ENCODE peak calls at places on chromosomes 6 and 20, in six cellular contexts. T, M, P, N, A and B are unnamed samples.

GRCh38 chr6:131013495-131013894 is 49.5 kb downstream of the EPB41L2 start:
- DNase-seq in T (no peak), M (no peak), P (no peak), N (peak), A (no peak), B (no peak)

GRCh38 chr6:47008397-47008763 is 33.8 kb downstream of the ADGRF1 start:
- DNase-seq in T (no peak), M (no peak), P (no peak), N (no peak), A (no peak), B (no peak)

GRCh38 chr6:118744261-118744941 is 93.0 kb upstream of the CEP85L start:
- DNase-seq in T (no peak), M (no peak), P (no peak), N (no peak), A (no peak), B (no peak)

GRCh38 chr6:30556714-30556963 is 350 bp upstream of the GNL1 start:
- DNase-seq in T (peak), M (no peak), P (no peak), N (no peak), A (peak), B (no peak)

GRCh38 chr6:1952726-1953360 is 292.6 kb downstream of the GMDS start:
- DNase-seq in T (no peak), M (no peak), P (no peak), N (peak), A (no peak), B (no peak)

GRCh38 chr6:56850618-56851017 is 104.3 kb upstream of the BEND6 start:
- DNase-seq in T (no peak), M (no peak), P (no peak), N (no peak), A (no peak), B (no peak)

GRCh38 chr6:109671721-109672120 is 19.3 kb downstream of the AK9 start:
- DNase-seq in T (no peak), M (no peak), P (no peak), N (no peak), A (no peak), B (no peak)

GRCh38 chr20:17624551-17625245 is 54.8 kb downstream of the DSTN start:
- DNase-seq in T (no peak), M (peak), P (peak), N (no peak), A (no peak), B (no peak)

GRCh38 chr6:137777299-137778075 is 89.6 kb upstream of the TNFAIP3 start:
- DNase-seq in T (no peak), M (no peak), P (no peak), N (no peak), A (no peak), B (no peak)

GRCh38 chr20:13995841-13996240 is 525 bp downstream of the MACROD2 start:
- DNase-seq in T (peak), M (peak), P (no peak), N (no peak), A (no peak), B (peak)

GRCh38 chr6:138287144-138287955 is 69.1 kb upstream of the PBOV1 start:
- DNase-seq in T (no peak), M (peak), P (no peak), N (no peak), A (peak), B (no peak)

GRCh38 chr20:20363449-20364015 is 4.4 kb upstream of the INSM1 start:
- DNase-seq in T (no peak), M (no peak), P (no peak), N (no peak), A (no peak), B (no peak)